ENCODE peak calls at places on chromosomes 1 and 21, in nine cellular contexts. G is astrocyte, N is PC-3, K is sigmoid colon, R is pancreas, F is uterus, U is left lung, Z is left ventricle myocardium inferior, C is fibroblast of lung. E is an unnamed sample.

GRCh38 chr1:9128161-9128519 is 762 bp downstream of the GPR157 start:
- DNase-seq in G (no peak), N (peak), K (peak), R (peak), F (peak), U (peak), Z (peak), C (no peak), E (peak)

GRCh38 chr1:89483010-89483756 is 41.4 kb upstream of the LRRC8B start:
- DNase-seq in G (peak), N (peak), K (peak), R (peak), F (peak), U (no peak), Z (peak), C (peak), E (peak)

GRCh38 chr21:15722591-15723324 is 7.0 kb upstream of the USP25 start:
- DNase-seq in G (no peak), N (peak), K (no peak), R (peak), F (no peak), U (no peak), Z (no peak), C (no peak), E (peak)

GRCh38 chr1:57190898-57191297 is 225.1 kb upstream of the C8B start:
- DNase-seq in G (no peak), N (no peak), K (no peak), R (no peak), F (no peak), U (no peak), Z (no peak), C (no peak), E (no peak)

GRCh38 chr1:153567621-153568366 is 2.1 kb upstream of the S100A2 start:
- DNase-seq in G (peak), N (peak), K (no peak), R (peak), F (peak), U (no peak), Z (no peak), C (peak), E (peak)

GRCh38 chr1:8790478-8790877 is 27.0 kb downstream of the RERE start:
- DNase-seq in G (no peak), N (no peak), K (no peak), R (no peak), F (no peak), U (no peak), Z (no peak), C (no peak), E (no peak)

GRCh38 chr1:212606734-212607205 is 1.8 kb upstream of the ATF3 start:
- DNase-seq in G (no peak), N (peak), K (peak), R (peak), F (peak), U (peak), Z (peak), C (no peak), E (peak)

GRCh38 chr1:24865168-24865567 is 64.9 kb downstream of the RUNX3 start:
- DNase-seq in G (no peak), N (peak), K (no peak), R (no peak), F (no peak), U (no peak), Z (no peak), C (no peak), E (no peak)

GRCh38 chr21:45055861-45056260 is 18.5 kb upstream of the ADARB1 start:
- DNase-seq in G (peak), N (no peak), K (no peak), R (no peak), F (no peak), U (no peak), Z (no peak), C (peak), E (no peak)

DNA sequence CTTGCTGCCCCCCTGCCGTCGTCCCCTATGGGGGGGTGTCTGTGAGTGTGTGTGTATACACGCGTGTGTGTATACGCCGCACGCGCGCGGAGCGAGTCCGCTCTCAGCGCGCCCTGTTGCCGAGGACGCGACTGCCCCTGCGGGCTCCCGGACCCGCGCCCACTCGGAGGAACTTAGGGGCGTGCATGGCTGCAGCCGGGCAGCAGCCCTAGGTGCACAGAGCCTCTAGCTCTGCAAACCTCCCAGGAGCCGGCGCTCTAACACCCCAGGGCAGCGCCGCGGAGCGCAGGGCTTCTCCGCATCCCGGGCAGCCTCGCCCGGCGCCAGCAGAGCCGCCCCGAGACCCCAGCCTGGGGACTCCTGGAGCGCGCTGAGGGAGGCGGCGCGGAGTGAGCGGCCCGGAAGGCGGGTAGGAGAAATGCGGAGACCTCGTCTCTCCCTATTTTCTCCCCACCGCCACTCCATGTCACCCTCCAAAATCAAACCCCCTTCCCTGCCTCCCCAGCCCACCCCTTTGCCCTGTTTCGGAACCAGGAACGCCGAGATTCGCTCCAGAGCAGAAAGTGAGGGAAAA is 574 bp downstream of the ITPKB start:
- DNase-seq in G (no peak), N (peak), K (no peak), R (peak), F (no peak), U (peak), Z (peak), C (peak), E (peak)
- TF ChIP-seq CTCF in G (no peak), N (no peak), K (no peak), R (no peak), F (peak), U (no peak), Z (no peak), C (no peak), E (peak)

DNA sequence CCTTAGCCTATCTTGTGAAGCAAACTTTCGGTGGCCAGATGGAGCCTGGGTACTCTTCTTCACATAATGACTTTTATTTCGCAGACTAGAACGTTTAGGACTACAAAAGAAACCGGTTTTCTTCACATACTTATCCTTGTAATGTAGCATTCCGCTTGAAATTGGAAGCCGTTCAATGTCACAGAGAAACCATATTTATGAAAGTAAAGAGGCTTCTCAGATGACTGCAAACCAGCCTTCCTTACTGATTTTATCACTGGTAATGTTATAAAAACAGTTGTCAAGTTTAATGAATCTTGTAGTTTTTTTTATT is 94.1 kb downstream of the PPIAL4G start:
- DNase-seq in G (no peak), N (no peak), K (no peak), R (no peak), F (no peak), U (no peak), Z (no peak), C (no peak), E (no peak)
- H3K4me3 ChIP-seq in G (peak), N (peak), K (peak), R (peak), F (peak), U (peak), Z (peak), C (no peak), E (peak)

GRCh38 chr1:27522148-27522859 is 32.3 kb upstream of the WASF2 start:
- DNase-seq in G (no peak), N (peak), K (no peak), R (no peak), F (no peak), U (no peak), Z (no peak), C (no peak), E (peak)

GRCh38 chr1:27523666-27524020 is 33.7 kb upstream of the WASF2 start:
- DNase-seq in G (no peak), N (no peak), K (no peak), R (no peak), F (no peak), U (no peak), Z (no peak), C (no peak), E (no peak)

GRCh38 chr1:27520651-27521050 is 30.7 kb upstream of the WASF2 start:
- DNase-seq in G (no peak), N (no peak), K (no peak), R (no peak), F (no peak), U (no peak), Z (peak), C (no peak), E (no peak)

GRCh38 chr1:27521336-27522147 is 31.6 kb upstream of the WASF2 start:
- DNase-seq in G (no peak), N (no peak), K (no peak), R (no peak), F (no peak), U (no peak), Z (peak), C (no peak), E (no peak)

DNA sequence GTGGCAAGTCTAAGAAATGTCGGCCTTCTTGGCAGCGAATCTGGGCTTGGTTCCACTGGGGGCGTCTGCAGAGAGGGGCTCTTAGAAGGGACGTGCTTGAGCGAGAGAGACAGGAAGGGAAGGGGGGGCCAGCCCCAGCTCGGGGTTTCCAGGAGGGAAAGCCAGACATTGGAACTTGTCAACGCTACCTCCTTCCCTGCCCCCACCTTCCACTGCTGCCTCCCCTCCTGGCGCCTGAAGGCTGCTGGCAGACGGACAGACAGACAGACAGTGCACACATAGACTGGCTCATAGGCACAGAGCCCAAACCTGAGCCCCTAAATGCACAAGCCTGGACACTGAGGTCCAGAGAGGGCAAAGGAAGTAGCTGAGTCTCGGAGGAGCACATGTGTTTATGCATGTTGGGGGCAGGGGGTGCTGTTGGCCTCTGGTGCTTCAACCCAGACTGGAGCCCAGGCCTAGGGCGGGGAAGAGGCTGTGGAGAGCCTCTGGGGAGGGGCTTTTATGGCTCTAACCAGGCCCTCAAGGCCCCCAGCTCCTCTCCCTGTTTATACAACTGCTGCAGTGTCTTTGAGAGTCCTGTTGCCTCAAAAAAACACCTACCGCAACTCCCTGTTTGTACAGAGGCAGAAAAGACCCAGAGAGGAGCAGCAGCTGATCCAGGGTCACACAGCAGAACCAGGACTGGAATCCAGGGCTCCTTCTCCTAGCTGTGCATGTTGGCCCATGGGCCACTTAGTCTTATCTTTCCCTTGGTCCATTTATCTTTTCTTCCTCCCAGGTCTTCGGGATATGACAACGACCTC is 33.1 kb upstream of the WASF2 start:
- DNase-seq in G (no peak), N (peak), K (no peak), R (no peak), F (peak), U (no peak), Z (peak), C (peak), E (no peak)
- TF ChIP-seq CTCF in G (peak), N (peak), K (peak), R (no peak), F (peak), U (peak), Z (peak), C (peak), E (peak)

GRCh38 chr1:41661428-41662060 is 177.1 kb upstream of the EDN2 start:
- DNase-seq in G (no peak), N (no peak), K (no peak), R (no peak), F (no peak), U (peak), Z (no peak), C (no peak), E (no peak)

GRCh38 chr1:41662061-41662655 is 177.7 kb upstream of the EDN2 start:
- DNase-seq in G (peak), N (peak), K (peak), R (peak), F (peak), U (peak), Z (peak), C (peak), E (peak)

GRCh38 chr1:41659159-41659495 is 174.6 kb upstream of the EDN2 start:
- DNase-seq in G (no peak), N (no peak), K (no peak), R (no peak), F (no peak), U (no peak), Z (no peak), C (no peak), E (no peak)

GRCh38 chr1:41659903-41660302 is 175.4 kb upstream of the EDN2 start:
- DNase-seq in G (no peak), N (no peak), K (peak), R (no peak), F (no peak), U (no peak), Z (no peak), C (no peak), E (no peak)

GRCh38 chr1:41660570-41661427 is 176.3 kb upstream of the EDN2 start:
- DNase-seq in G (no peak), N (no peak), K (no peak), R (no peak), F (no peak), U (no peak), Z (no peak), C (no peak), E (no peak)
- H3K4me3 ChIP-seq in G (peak), N (peak), K (no peak), R (no peak), F (no peak), U (peak), Z (peak), C (no peak), E (no peak)

E was measured in epithelial cell of esophagus.